ENCODE peak calls at places on chromosome 22, in five cellular contexts. O, Y, G, J and X are unnamed samples.

GRCh38 chr22:44571566-44572413 is 73.8 kb upstream of the RTL6 start:
- DNase-seq in O (no peak), Y (no peak), G (no peak), J (peak; percentile 3), X (no peak)

GRCh38 chr22:24424001-24424900 is 3.1 kb upstream of the ADORA2A start:
- DNase-seq in O (peak; percentile 16), Y (no peak), G (no peak), J (peak; percentile 20), X (no peak)

GRCh38 chr22:45521178-45521577 is 18.5 kb downstream of the FBLN1 start:
- DNase-seq in O (no peak), Y (no peak), G (no peak), J (no peak), X (peak; percentile 31)

GRCh38 chr22:44394246-44395115 is 81.7 kb upstream of the SHISAL1 start:
- DNase-seq in O (no peak), Y (no peak), G (no peak), J (no peak), X (no peak)

GRCh38 chr22:20567371-20567847 is 60.0 kb downstream of the MED15 start:
- DNase-seq in O (no peak), Y (no peak), G (no peak), J (no peak), X (no peak)

GRCh38 chr22:46281866-46282678 is 14.3 kb downstream of the TTC38 start:
- DNase-seq in O (no peak), Y (no peak), G (no peak), J (no peak), X (no peak)

GRCh38 chr22:43956805-43957463 is 1.7 kb downstream of the SAMM50 start:
- DNase-seq in O (no peak), Y (no peak), G (no peak), J (no peak), X (peak; percentile 33)

GRCh38 chr22:39223091-39223710 is 21.6 kb downstream of the PDGFB start:
- DNase-seq in O (peak; percentile 21), Y (no peak), G (no peak), J (no peak), X (no peak)

GRCh38 chr22:23305321-23305910 is 125.1 kb downstream of the BCR start:
- DNase-seq in O (no peak), Y (no peak), G (no peak), J (no peak), X (no peak)

GRCh38 chr22:38083931-38084631 is at the start of gene SLC16A8:
- DNase-seq in O (no peak), Y (no peak), G (no peak), J (no peak), X (no peak)

GRCh38 chr22:24157783-24158170 is 23.5 kb upstream of the SUSD2 start:
- DNase-seq in O (no peak), Y (no peak), G (no peak), J (no peak), X (no peak)

GRCh38 chr22:48188211-48188845 is 1425.9 kb downstream of the TBC1D22A start:
- DNase-seq in O (no peak), Y (no peak), G (no peak), J (peak; percentile 20), X (no peak)
- TF ChIP-seq GABPA in O (no peak), Y (no peak), G (no peak), J (no peak), X (no peak)

DNA sequence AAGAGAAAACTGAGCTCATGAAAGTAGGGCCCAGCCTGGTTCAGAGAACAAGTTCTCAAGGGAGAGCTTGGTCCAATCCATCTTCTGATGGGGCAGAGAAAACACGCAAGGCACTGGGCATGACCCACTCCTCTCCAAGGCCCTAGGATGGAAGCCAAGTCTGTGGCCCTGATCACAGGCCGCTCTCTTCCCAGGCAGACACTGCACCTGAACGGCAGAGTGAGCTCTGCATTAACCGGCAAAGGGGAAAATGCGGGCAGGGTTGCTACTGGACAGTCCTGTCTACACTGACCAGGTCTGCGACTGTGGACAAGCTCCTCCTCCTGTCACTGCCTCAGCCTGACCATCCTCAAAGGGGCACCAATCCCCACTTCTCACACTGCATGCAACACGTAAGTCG is 49.3 kb downstream of the SGSM3 start:
- DNase-seq in O (no peak), Y (no peak), G (no peak), J (no peak), X (no peak)
- TF ChIP-seq POLR2AphosphoS5 in O (no peak), Y (no peak), G (no peak), J (no peak), X (no peak)

GRCh38 chr22:31945971-31946680 is 1.8 kb downstream of the YWHAH start:
- DNase-seq in O (peak; percentile 39), Y (no peak), G (no peak), J (peak; percentile 55), X (no peak)
- TF ChIP-seq GABPA in O (no peak), Y (no peak), G (no peak), J (no peak), X (no peak)

GRCh38 chr22:17787159-17788022 is 13.1 kb upstream of the BID start:
- DNase-seq in O (no peak), Y (no peak), G (no peak), J (no peak), X (no peak)

GRCh38 chr22:17784776-17785175 is 10.5 kb upstream of the BID start:
- DNase-seq in O (no peak), Y (no peak), G (no peak), J (no peak), X (no peak)

GRCh38 chr22:17788023-17788330 is 13.7 kb upstream of the BID start:
- DNase-seq in O (peak; percentile 65), Y (no peak), G (no peak), J (no peak), X (no peak)

GRCh38 chr22:17785185-17786184 is 11.2 kb upstream of the BID start:
- DNase-seq in O (peak; percentile 83), Y (no peak), G (peak; percentile 74), J (peak; percentile 91), X (peak; percentile 72)

GRCh38 chr22:17786435-17787158 is 12.3 kb upstream of the BID start:
- DNase-seq in O (no peak), Y (no peak), G (no peak), J (peak; percentile 94), X (peak; percentile 91)
- TF ChIP-seq POLR2AphosphoS5 in O (no peak), Y (no peak), G (no peak), J (peak; percentile 57), X (no peak)

GRCh38 chr22:33756508-33756949 is 163.7 kb downstream of the LARGE1 start:
- DNase-seq in O (no peak), Y (no peak), G (no peak), J (no peak), X (no peak)
- TF ChIP-seq GABPA in O (no peak), Y (no peak), G (no peak), J (no peak), X (no peak)

GRCh38 chr22:19442166-19442565 is 5.3 kb downstream of the C22orf39 start:
- DNase-seq in O (no peak), Y (no peak), G (no peak), J (no peak), X (no peak)
- TF ChIP-seq POLR2AphosphoS5 in O (no peak), Y (no peak), G (peak; percentile 22), J (no peak), X (peak; percentile 16)

DNA sequence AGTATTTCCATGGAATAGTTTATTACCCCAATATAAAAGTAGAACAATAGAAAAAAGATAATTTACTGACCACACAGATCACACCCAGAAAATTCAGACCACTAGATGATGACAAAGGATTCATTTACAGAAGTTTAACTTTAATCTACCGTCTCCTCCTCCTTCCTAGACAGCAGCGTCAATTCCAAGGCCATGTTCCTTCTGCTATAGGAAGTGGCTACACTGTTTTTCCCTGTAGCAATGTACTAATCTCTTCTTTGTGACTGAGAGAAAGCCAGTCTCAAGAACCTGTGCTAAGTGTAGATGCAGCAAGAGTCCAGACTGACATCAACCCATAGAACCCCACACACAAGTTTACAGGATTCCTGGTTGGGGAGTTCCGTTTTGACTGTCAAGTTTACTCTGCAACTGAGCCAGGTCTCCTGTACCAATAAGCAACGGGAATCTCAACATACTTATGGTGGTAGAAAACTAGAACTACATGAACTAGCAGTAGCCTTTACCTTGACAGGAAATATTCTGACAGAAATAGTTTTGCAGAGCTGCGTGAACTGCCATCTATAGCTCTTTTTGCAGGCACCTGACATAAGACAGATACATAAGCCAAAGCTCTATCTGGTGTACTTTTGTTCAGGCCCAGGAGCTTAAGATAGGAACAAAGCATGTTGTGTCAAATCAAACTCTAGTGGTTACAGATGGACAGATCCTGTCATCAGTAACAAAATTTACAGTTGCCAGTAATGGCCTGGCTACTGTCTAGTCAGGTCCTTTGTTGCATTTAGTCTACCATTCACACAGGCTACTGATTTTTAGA is 42.9 kb downstream of the MRTFA start:
- DNase-seq in O (no peak), Y (peak; percentile 68), G (no peak), J (peak; percentile 27), X (peak; percentile 25)
- TF ChIP-seq GABPA in O (no peak), Y (no peak), G (no peak), J (no peak), X (no peak)

GRCh38 chr22:37051629-37052385 is at the start of gene KCTD17:
- DNase-seq in O (peak; percentile 23), Y (no peak), G (no peak), J (peak; percentile 54), X (no peak)

GRCh38 chr22:37052386-37053309 is 1.1 kb downstream of the KCTD17 start:
- DNase-seq in O (no peak), Y (no peak), G (no peak), J (no peak), X (no peak)

GRCh38 chr22:37054078-37054440 is 2.5 kb downstream of the KCTD17 start:
- DNase-seq in O (no peak), Y (no peak), G (no peak), J (peak; percentile 28), X (no peak)

GRCh38 chr22:37054600-37055365 is 3.2 kb downstream of the KCTD17 start:
- DNase-seq in O (no peak), Y (no peak), G (no peak), J (no peak), X (no peak)

GRCh38 chr22:37053310-37054077 is 2.0 kb downstream of the KCTD17 start:
- DNase-seq in O (no peak), Y (no peak), G (no peak), J (no peak), X (no peak)
- TF ChIP-seq POLR2AphosphoS5 in O (no peak), Y (no peak), G (no peak), J (no peak), X (no peak)

DNA sequence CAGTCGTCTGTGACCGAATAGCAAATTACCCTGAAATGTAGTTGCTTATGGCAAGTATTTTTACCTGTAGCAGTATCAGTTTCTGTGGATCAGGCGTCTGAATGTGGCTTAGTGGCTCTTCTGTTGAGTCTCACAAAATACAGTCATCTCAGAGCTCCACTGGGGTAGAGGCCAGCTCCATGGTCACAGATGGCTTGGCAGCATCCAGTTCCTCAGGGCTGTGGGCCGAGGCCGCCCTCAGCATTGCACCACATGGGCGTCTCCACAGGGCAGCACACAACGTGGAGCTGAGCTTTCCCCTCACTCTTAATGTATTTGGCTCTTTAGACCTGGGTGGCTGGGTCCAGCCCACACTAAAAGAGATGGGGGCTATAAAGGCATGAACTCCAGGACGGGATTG is 57.8 kb downstream of the SBF1 start:
- DNase-seq in O (no peak), Y (no peak), G (no peak), J (no peak), X (no peak)
- TF ChIP-seq GABPA in O (no peak), Y (no peak), G (no peak), J (no peak), X (no peak)